ENCODE peak calls at places on chromosomes 7 and 10, in four cellular contexts. W is breast epithelium, A is ovary, N is cardiac muscle cell. T is an unnamed sample.

GRCh38 chr7:42876182-42877068 is 35.4 kb downstream of the C7orf25 start:
- DNase-seq in W (no peak), A (peak; percentile 68), N (peak; percentile 73), T (peak; percentile 2)

GRCh38 chr10:16361086-16361485 is 75.7 kb upstream of the PTER start:
- DNase-seq in W (no peak), A (no peak), N (no peak), T (no peak)

GRCh38 chr7:148507741-148508285 is 82.8 kb upstream of the C7orf33 start:
- DNase-seq in W (no peak), A (no peak), N (no peak), T (no peak)

GRCh38 chr10:17782921-17783665 is 26.1 kb upstream of the MRC1 start:
- DNase-seq in W (no peak), A (no peak), N (no peak), T (no peak)

GRCh38 chr10:76086571-76087260 is 655.3 kb downstream of the LRMDA start:
- DNase-seq in W (no peak), A (peak; percentile 76), N (no peak), T (no peak)

GRCh38 chr10:8967004-8967530 is 912.6 kb downstream of the GATA3 start:
- DNase-seq in W (no peak), A (no peak), N (no peak), T (no peak)

GRCh38 chr7:31102151-31102972 is 50.3 kb downstream of the ADCYAP1R1 start:
- DNase-seq in W (no peak), A (peak; percentile 8), N (no peak), T (no peak)

GRCh38 chr7:41977165-41977651 is 259.8 kb downstream of the GLI3 start:
- DNase-seq in W (no peak), A (no peak), N (peak; percentile 55), T (no peak)

GRCh38 chr10:65911431-65911830 is 1014.4 kb upstream of the LRRTM3 start:
- DNase-seq in W (no peak), A (no peak), N (no peak), T (no peak)

GRCh38 chr10:86658261-86658741 is 4.0 kb downstream of the OPN4 start:
- DNase-seq in W (no peak), A (no peak), N (no peak), T (no peak)

GRCh38 chr10:28365840-28366239 is 63.0 kb upstream of the MPP7 start:
- DNase-seq in W (no peak), A (no peak), N (no peak), T (no peak)

GRCh38 chr7:14761506-14762296 is 140.8 kb downstream of the DGKB start:
- DNase-seq in W (no peak), A (peak; percentile 21), N (peak; percentile 67), T (no peak)

GRCh38 chr7:117251687-117252086 is 71.2 kb downstream of the WNT2 start:
- DNase-seq in W (no peak), A (no peak), N (no peak), T (no peak)

GRCh38 chr7:26237035-26237807 is 35.7 kb downstream of the CBX3 start:
- DNase-seq in W (no peak), A (no peak), N (no peak), T (no peak)

GRCh38 chr10:112990271-112990670 is 40.2 kb downstream of the TCF7L2 start:
- DNase-seq in W (no peak), A (no peak), N (no peak), T (no peak)

GRCh38 chr7:107932851-107933250 is 41.9 kb downstream of the DLD start:
- DNase-seq in W (no peak), A (no peak), N (no peak), T (no peak)

GRCh38 chr7:36549003-36549402 is 159.3 kb downstream of the ANLN start:
- DNase-seq in W (no peak), A (no peak), N (no peak), T (no peak)

GRCh38 chr10:69845574-69846251 is 44.0 kb downstream of the COL13A1 start:
- DNase-seq in W (peak; percentile 24), A (no peak), N (peak; percentile 46), T (no peak)

GRCh38 chr10:131829156-131829930 is 71.5 kb upstream of the PPP2R2D start:
- DNase-seq in W (no peak), A (no peak), N (no peak), T (no peak)

GRCh38 chr10:101095550-101096213 is 33.9 kb downstream of the KAZALD1 start:
- DNase-seq in W (peak; percentile 40), A (no peak), N (peak; percentile 72), T (peak; percentile 44)

GRCh38 chr10:132677096-132677904 is 108.6 kb downstream of the NKX6-2 start:
- DNase-seq in W (no peak), A (peak; percentile 9), N (no peak), T (no peak)

GRCh38 chr7:87919875-87920274 is 14.2 kb upstream of the ADAM22 start:
- DNase-seq in W (no peak), A (no peak), N (no peak), T (no peak)

GRCh38 chr10:53697038-53697437 is 924.5 kb upstream of the MBL2 start:
- DNase-seq in W (no peak), A (no peak), N (no peak), T (no peak)

GRCh38 chr7:47327698-47328391 is 254.1 kb downstream of the TNS3 start:
- DNase-seq in W (peak; percentile 86), A (peak; percentile 85), N (peak; percentile 95), T (no peak)

GRCh38 chr10:123117644-123118409 is 17.9 kb upstream of the HMX3 start:
- DNase-seq in W (no peak), A (no peak), N (peak; percentile 20), T (no peak)

GRCh38 chr7:54743580-54743979 is 15.4 kb downstream of the SEC61G start:
- DNase-seq in W (no peak), A (no peak), N (no peak), T (no peak)

GRCh38 chr7:142583424-142583823 is 165.8 kb upstream of the PRSS1 start:
- DNase-seq in W (no peak), A (no peak), N (peak; percentile 57), T (no peak)

GRCh38 chr10:27223964-27224363 is 16.6 kb downstream of the ACBD5 start:
- DNase-seq in W (no peak), A (peak; percentile 36), N (peak; percentile 53), T (no peak)

GRCh38 chr7:129315916-129316315 is 91.1 kb downstream of the AHCYL2 start:
- DNase-seq in W (peak; percentile 30), A (no peak), N (peak; percentile 41), T (no peak)

GRCh38 chr10:101682172-101682825 is 12.7 kb downstream of the FBXW4 start:
- DNase-seq in W (no peak), A (no peak), N (no peak), T (no peak)

GRCh38 chr7:94060772-94061171 is 56.6 kb upstream of the BET1 start:
- DNase-seq in W (no peak), A (no peak), N (no peak), T (no peak)

GRCh38 chr7:74311305-74311744 is 22.1 kb downstream of the CLIP2 start:
- DNase-seq in W (no peak), A (no peak), N (no peak), T (no peak)

GRCh38 chr10:133316732-133317131 is 8.0 kb downstream of the ZNF511 start:
- DNase-seq in W (no peak), A (no peak), N (no peak), T (no peak)

GRCh38 chr10:131090761-131091661 is 220.5 kb downstream of the TCERG1L start:
- DNase-seq in W (no peak), A (no peak), N (no peak), T (no peak)

GRCh38 chr10:86703176-86703575 is 34.9 kb downstream of the LDB3 start:
- DNase-seq in W (no peak), A (no peak), N (no peak), T (no peak)

GRCh38 chr10:114893248-114893647 is 44.7 kb upstream of the TRUB1 start:
- DNase-seq in W (no peak), A (no peak), N (no peak), T (no peak)

DNA sequence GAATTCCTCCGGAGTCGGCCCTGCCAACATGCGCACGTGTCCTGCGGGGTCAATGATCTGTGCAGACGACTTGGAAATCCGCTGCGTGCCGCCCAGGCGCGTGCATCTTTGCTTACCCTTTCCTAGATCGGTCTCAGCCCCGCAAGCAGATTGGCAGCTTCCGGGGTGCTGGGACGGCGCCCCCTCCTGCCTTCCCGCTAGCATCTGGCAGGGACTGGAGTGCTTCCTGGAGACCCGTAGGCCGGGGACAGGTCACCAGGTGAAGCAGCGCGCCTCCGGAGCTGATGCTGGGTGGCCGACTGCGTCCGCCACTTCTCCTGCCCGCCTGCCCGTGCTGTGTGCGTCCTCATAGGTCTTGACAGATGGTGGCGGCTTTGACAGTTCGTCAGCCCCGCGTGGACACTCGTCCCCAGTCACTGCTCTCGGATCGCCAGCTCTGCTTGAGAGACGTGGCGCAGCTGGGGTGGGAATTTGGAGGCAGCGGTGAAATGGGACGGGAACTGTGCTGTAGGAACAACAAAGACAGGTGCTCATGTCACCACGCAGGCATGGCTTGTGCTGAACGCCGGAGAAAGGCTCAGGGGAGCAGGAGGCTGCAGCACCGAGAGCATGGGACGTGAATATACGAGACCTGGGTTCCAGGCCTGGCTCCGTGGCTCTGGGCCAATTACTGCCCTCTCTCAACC is 21.9 kb upstream of the KCNK18 start:
- DNase-seq in W (no peak), A (no peak), N (peak; percentile 30), T (peak; percentile 8)
- H3K4me3 ChIP-seq in W (peak overlapping the region; percentile 46), A (peak overlapping the region; percentile 26), N (peak overlapping the region; percentile 20), T (peak overlapping the region; percentile 68)

GRCh38 chr10:5550250-5550545 is 25.4 kb downstream of the CALML3 start:
- DNase-seq in W (no peak), A (no peak), N (no peak), T (no peak)
- H3K4me1 ChIP-seq in W (peaks cover 46% of the 10 kb centered on the region), A (peaks cover 19% of the 10 kb centered on the region), N (peaks cover 16% of the 10 kb centered on the region), T (peaks cover 15% of the 10 kb centered on the region)

DNA sequence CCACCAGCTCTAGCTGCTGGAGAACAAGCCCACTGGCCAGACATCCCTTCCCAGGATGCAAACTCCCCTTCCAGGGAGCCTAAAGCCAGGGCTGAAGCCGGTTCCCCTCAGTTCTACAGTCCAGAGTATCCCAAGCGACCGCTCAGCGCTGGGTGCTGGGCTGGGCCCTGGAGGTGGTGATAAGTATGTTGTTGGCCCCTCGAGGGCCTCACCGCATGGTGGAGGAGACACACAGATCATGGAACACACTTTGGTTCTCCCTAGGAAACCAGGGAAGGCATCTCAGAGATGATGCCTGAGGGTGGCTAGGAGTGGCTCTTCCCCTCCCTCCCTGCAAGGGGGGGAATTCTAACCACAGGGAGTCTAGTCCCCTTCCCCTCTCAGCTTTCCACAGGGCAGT is 4.4 kb downstream of the PODXL start:
- DNase-seq in W (no peak), A (no peak), N (no peak), T (no peak)
- H3K36me3 ChIP-seq in W (no peaks in the 10 kb centered on the region), A (no peaks in the 10 kb centered on the region), N (no peaks in the 10 kb centered on the region), T (no peaks in the 10 kb centered on the region)

GRCh38 chr7:100120518-100121085 is 1.2 kb downstream of the CNPY4 start:
- DNase-seq in W (no peak), A (no peak), N (no peak), T (no peak)
- H3K4me3 ChIP-seq in W (peak overlapping the region; percentile 81), A (peak overlapping the region; percentile 86), N (peak overlapping the region; percentile 88), T (peak overlapping the region; percentile 90)

GRCh38 chr7:149588930-149589329 is 91.3 kb upstream of the ZNF746 start:
- DNase-seq in W (no peak), A (no peak), N (no peak), T (no peak)

GRCh38 chr7:149584530-149584929 is 86.9 kb upstream of the ZNF746 start:
- DNase-seq in W (no peak), A (no peak), N (no peak), T (no peak)

GRCh38 chr7:149584009-149584408 is 86.4 kb upstream of the ZNF746 start:
- DNase-seq in W (no peak), A (no peak), N (no peak), T (no peak)

GRCh38 chr7:149587331-149587645 is 89.7 kb upstream of the ZNF746 start:
- DNase-seq in W (no peak), A (no peak), N (no peak), T (no peak)
- H3K4me1 ChIP-seq in W (no peaks in the 10 kb centered on the region), A (no peaks in the 10 kb centered on the region), N (no peaks in the 10 kb centered on the region), T (no peaks in the 10 kb centered on the region)